ENCODE peak calls at places on chromosomes 7 and 10, in nine cellular contexts. L, P, N, K, S, F, B, A and Q are unnamed samples. For H3K36me3, the result is how much of the 10 kb centered on the place peaks cover.

GRCh38 chr10:77578583-77579227 is 58.9 kb downstream of the KCNMA1 start:
- DNase-seq in L (no peak), P (peak), N (no peak), K (no peak), S (no peak), F (no peak), B (no peak), A (no peak), Q (peak)

GRCh38 chr10:71728218-71728737 is 8.7 kb upstream of the C10orf105 start:
- DNase-seq in L (no peak), P (no peak), N (no peak), K (no peak), S (no peak), F (peak), B (no peak), A (no peak), Q (no peak)

GRCh38 chr7:919114-919442 is 35.4 kb downstream of the ADAP1 start:
- DNase-seq in L (peak), P (no peak), N (no peak), K (peak), S (peak), F (no peak), B (peak), A (no peak), Q (no peak)

GRCh38 chr10:81145975-81146374 is 608.3 kb downstream of the SH2D4B start:
- DNase-seq in L (no peak), P (no peak), N (no peak), K (no peak), S (no peak), F (no peak), B (no peak), A (no peak), Q (no peak)

GRCh38 chr7:139993592-139993991 is 69.2 kb downstream of the PARP12 start:
- DNase-seq in L (no peak), P (no peak), N (no peak), K (no peak), S (no peak), F (no peak), B (no peak), A (no peak), Q (no peak)

GRCh38 chr10:69315100-69315542 is 36.8 kb downstream of the HK1 start:
- DNase-seq in L (no peak), P (no peak), N (no peak), K (no peak), S (no peak), F (no peak), B (no peak), A (no peak), Q (no peak)

GRCh38 chr7:4138866-4139265 is 543.2 kb upstream of the FOXK1 start:
- DNase-seq in L (peak), P (no peak), N (no peak), K (no peak), S (peak), F (no peak), B (peak), A (no peak), Q (no peak)

GRCh38 chr10:50596456-50596855 is 27.3 kb downstream of the SGMS1 start:
- DNase-seq in L (no peak), P (no peak), N (no peak), K (no peak), S (no peak), F (no peak), B (no peak), A (no peak), Q (no peak)

GRCh38 chr7:44975331-44976039 is 3.3 kb downstream of the MYO1G start:
- DNase-seq in L (no peak), P (no peak), N (no peak), K (no peak), S (no peak), F (no peak), B (no peak), A (peak), Q (no peak)

GRCh38 chr7:5629941-5630340 is 151.5 kb downstream of the RNF216 start:
- DNase-seq in L (no peak), P (peak), N (no peak), K (peak), S (no peak), F (no peak), B (no peak), A (peak), Q (no peak)

GRCh38 chr10:123301077-123301875 is 147.1 kb downstream of the BUB3 start:
- DNase-seq in L (no peak), P (no peak), N (no peak), K (no peak), S (no peak), F (no peak), B (no peak), A (peak), Q (peak)

GRCh38 chr10:104326991-104327610 is 11.2 kb downstream of the ITPRIP start:
- DNase-seq in L (peak), P (no peak), N (no peak), K (no peak), S (no peak), F (no peak), B (peak), A (peak), Q (no peak)

GRCh38 chr10:62899316-62899715 is 83.2 kb upstream of the EGR2 start:
- DNase-seq in L (no peak), P (no peak), N (no peak), K (no peak), S (no peak), F (no peak), B (no peak), A (no peak), Q (no peak)

GRCh38 chr10:74910604-74911355 is 84.4 kb downstream of the KAT6B start:
- DNase-seq in L (no peak), P (no peak), N (no peak), K (no peak), S (no peak), F (no peak), B (no peak), A (no peak), Q (no peak)

GRCh38 chr10:99540673-99541531 is 8.2 kb downstream of the NKX2-3 start:
- DNase-seq in L (no peak), P (no peak), N (no peak), K (no peak), S (peak), F (no peak), B (no peak), A (peak), Q (no peak)

GRCh38 chr10:3776796-3777571 is 8.0 kb downstream of the KLF6 start:
- DNase-seq in L (no peak), P (peak), N (peak), K (no peak), S (no peak), F (no peak), B (peak), A (peak), Q (no peak)

GRCh38 chr7:341841-342638 is 52.1 kb downstream of the FOXL3 start:
- DNase-seq in L (no peak), P (no peak), N (no peak), K (peak), S (no peak), F (no peak), B (peak), A (no peak), Q (no peak)

GRCh38 chr7:128860158-128861073 is 2.2 kb upstream of the ATP6V1F start:
- DNase-seq in L (no peak), P (no peak), N (peak), K (peak), S (no peak), F (no peak), B (no peak), A (peak), Q (no peak)

GRCh38 chr10:61937631-61938284 is 36.3 kb downstream of the ARID5B start:
- DNase-seq in L (no peak), P (no peak), N (no peak), K (no peak), S (no peak), F (no peak), B (no peak), A (no peak), Q (no peak)

GRCh38 chr10:126538439-126539140 is 131.9 kb downstream of the C10orf90 start:
- DNase-seq in L (no peak), P (no peak), N (no peak), K (no peak), S (no peak), F (peak), B (no peak), A (no peak), Q (no peak)

GRCh38 chr10:114397651-114398145 is 6.6 kb downstream of the AFAP1L2 start:
- DNase-seq in L (no peak), P (peak), N (no peak), K (no peak), S (no peak), F (no peak), B (no peak), A (no peak), Q (no peak)

GRCh38 chr10:131436467-131436866 is 124.9 kb upstream of the TCERG1L start:
- DNase-seq in L (no peak), P (no peak), N (no peak), K (no peak), S (no peak), F (no peak), B (no peak), A (no peak), Q (no peak)

GRCh38 chr10:22228167-22228938 is 10.5 kb upstream of the EBLN1 start:
- DNase-seq in L (no peak), P (no peak), N (no peak), K (no peak), S (no peak), F (no peak), B (no peak), A (no peak), Q (no peak)

GRCh38 chr7:46257766-46258448 is 336.8 kb upstream of the IGFBP3 start:
- DNase-seq in L (no peak), P (peak), N (no peak), K (no peak), S (no peak), F (no peak), B (no peak), A (no peak), Q (peak)

GRCh38 chr7:69932034-69932628 is 333.9 kb downstream of the AUTS2 start:
- DNase-seq in L (no peak), P (peak), N (peak), K (no peak), S (no peak), F (no peak), B (no peak), A (peak), Q (no peak)

GRCh38 chr10:36141786-36142560 is 499.9 kb upstream of the FZD8 start:
- DNase-seq in L (no peak), P (no peak), N (no peak), K (peak), S (no peak), F (no peak), B (no peak), A (no peak), Q (no peak)

GRCh38 chr7:73971315-73971700 is 56.7 kb upstream of the ELN start:
- DNase-seq in L (no peak), P (no peak), N (no peak), K (no peak), S (no peak), F (no peak), B (no peak), A (no peak), Q (no peak)

GRCh38 chr10:75375828-75376227 is 25.7 kb downstream of the ZNF503 start:
- DNase-seq in L (no peak), P (no peak), N (no peak), K (no peak), S (no peak), F (no peak), B (no peak), A (no peak), Q (no peak)

GRCh38 chr7:51012569-51013217 is 230.0 kb upstream of the GRB10 start:
- DNase-seq in L (no peak), P (no peak), N (no peak), K (no peak), S (peak), F (peak), B (no peak), A (no peak), Q (no peak)

GRCh38 chr10:92103376-92104084 is 180.0 kb downstream of the BTAF1 start:
- DNase-seq in L (no peak), P (no peak), N (no peak), K (no peak), S (no peak), F (no peak), B (no peak), A (no peak), Q (no peak)

GRCh38 chr7:18844735-18845134 is 272.7 kb downstream of the TWIST1 start:
- DNase-seq in L (no peak), P (no peak), N (no peak), K (no peak), S (no peak), F (no peak), B (no peak), A (no peak), Q (no peak)

GRCh38 chr7:95730493-95731280 is 41.7 kb upstream of the DYNC1I1 start:
- DNase-seq in L (no peak), P (no peak), N (no peak), K (no peak), S (no peak), F (no peak), B (no peak), A (no peak), Q (no peak)

GRCh38 chr7:22214000-22214399 is 143.0 kb downstream of the RAPGEF5 start:
- DNase-seq in L (no peak), P (no peak), N (no peak), K (no peak), S (no peak), F (peak), B (no peak), A (no peak), Q (no peak)

GRCh38 chr10:52747680-52748079 is 24.9 kb downstream of the MBL2 start:
- DNase-seq in L (no peak), P (no peak), N (no peak), K (no peak), S (no peak), F (peak), B (no peak), A (no peak), Q (no peak)

GRCh38 chr10:127694580-127695193 is 42.3 kb upstream of the FOXI2 start:
- DNase-seq in L (no peak), P (no peak), N (no peak), K (no peak), S (peak), F (no peak), B (no peak), A (peak), Q (no peak)
- TF ChIP-seq CTCF in L (no peak), P (peak), N (no peak), K (no peak), S (peak), F (no peak), B (peak), A (peak), Q (peak)

GRCh38 chr7:98974205-98974604 is 95.9 kb downstream of the TRRAP start:
- DNase-seq in L (no peak), P (no peak), N (no peak), K (no peak), S (peak), F (no peak), B (no peak), A (no peak), Q (no peak)
- H3K36me3 ChIP-seq in L (under half), P (half or more), N (under half), K (half or more), S (half or more), F (half or more), B (under half), A (half or more), Q (under half)

DNA sequence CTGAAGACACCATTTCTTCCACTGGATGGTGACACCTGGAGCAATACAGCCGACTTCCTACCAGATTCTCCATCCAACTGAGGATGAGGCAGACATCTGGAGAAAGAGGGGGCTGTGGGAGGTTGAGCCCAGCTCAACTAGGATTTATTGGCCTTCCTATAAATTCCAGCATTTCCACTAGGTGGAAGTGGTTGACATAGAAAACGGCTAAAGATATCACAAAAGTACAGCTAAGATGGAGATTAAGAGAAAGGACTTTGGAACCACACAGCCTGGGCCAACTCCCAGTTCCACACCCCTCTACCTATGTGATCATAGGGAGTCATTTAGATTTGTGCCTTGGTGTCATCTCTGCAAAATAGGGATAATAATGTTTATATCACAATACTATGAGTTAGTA is 61.3 kb upstream of the CAV2 start:
- DNase-seq in L (no peak), P (no peak), N (no peak), K (no peak), S (no peak), F (no peak), B (no peak), A (no peak), Q (no peak)
- TF ChIP-seq CTCF in L (no peak), P (peak), N (no peak), K (no peak), S (no peak), F (peak), B (no peak), A (peak), Q (peak)

GRCh38 chr7:6651866-6652445 is 14.8 kb downstream of the ZNF316 start:
- DNase-seq in L (peak), P (no peak), N (no peak), K (no peak), S (peak), F (peak), B (peak), A (peak), Q (no peak)
- H3K36me3 ChIP-seq in L (under half), P (under half), N (under half), K (half or more), S (under half), F (half or more), B (under half), A (under half), Q (under half)

DNA sequence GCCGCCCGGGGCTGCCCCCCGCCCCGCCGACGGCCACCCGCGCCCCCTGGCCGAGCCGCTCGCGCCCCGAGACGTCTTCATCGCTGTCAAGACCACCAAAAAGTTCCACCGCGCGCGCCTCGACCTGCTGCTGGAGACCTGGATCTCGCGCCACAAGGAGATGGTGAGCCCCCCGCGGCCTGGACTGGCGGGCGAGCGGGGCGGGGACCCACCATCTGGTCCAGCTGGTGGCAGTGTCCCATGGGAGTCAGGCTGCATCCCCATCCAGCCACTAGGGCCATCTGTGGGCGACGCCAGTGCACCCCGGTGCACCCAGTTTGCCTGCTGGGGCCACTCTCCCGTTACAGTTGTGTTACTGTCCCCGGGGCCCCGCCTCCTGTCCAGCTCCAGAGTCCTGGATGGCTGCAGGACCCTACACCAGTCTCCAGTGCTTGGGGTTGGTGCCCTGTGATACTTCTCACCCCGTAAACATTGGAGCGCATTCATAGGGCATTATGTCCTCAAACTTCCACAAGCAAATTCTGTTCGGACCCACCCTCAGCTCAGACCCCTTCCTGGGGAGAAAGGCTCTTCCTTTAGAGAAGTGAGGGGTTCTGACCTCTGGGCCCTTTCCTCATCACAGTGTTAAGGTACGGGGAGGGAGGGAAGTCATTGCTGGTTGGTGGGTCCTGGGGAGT is 695 bp downstream of the LFNG start:
- DNase-seq in L (no peak), P (no peak), N (no peak), K (no peak), S (no peak), F (no peak), B (peak), A (peak), Q (no peak)
- TF ChIP-seq CTCF in L (no peak), P (peak), N (no peak), K (no peak), S (no peak), F (no peak), B (no peak), A (peak), Q (peak)

GRCh38 chr10:28571265-28571664 is 38.3 kb downstream of the WAC start:
- DNase-seq in L (no peak), P (no peak), N (no peak), K (no peak), S (no peak), F (no peak), B (no peak), A (no peak), Q (no peak)
- H3K36me3 ChIP-seq in L (under half), P (under half), N (under half), K (under half), S (under half), F (under half), B (under half), A (half or more), Q (under half)

GRCh38 chr7:49001610-49002033 is 77.3 kb downstream of the CDC14C start:
- DNase-seq in L (no peak), P (no peak), N (no peak), K (no peak), S (no peak), F (no peak), B (no peak), A (peak), Q (peak)
- TF ChIP-seq CTCF in L (peak), P (peak), N (no peak), K (no peak), S (peak), F (peak), B (peak), A (peak), Q (peak)

DNA sequence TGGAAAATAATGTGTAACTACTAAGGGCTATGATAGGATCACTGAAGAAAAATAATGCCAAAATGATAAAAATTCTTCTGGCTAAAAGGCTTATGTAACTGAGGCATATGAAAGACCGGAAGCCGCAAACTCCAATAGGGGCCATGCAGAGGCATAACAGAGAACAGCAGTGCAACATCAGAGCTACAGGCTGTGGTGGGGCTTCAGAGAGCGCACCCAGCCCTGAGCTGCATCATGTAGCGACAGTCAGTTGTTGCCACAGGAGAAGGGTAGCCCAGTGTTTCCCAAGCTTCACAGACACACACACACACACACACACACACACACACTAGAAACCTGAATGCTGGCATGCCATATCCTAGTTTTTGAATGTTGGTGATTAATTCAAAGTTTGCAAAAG is 9.3 kb downstream of the LLCFC1 start:
- DNase-seq in L (no peak), P (no peak), N (no peak), K (no peak), S (no peak), F (no peak), B (no peak), A (no peak), Q (no peak)
- H3K36me3 ChIP-seq in L (under half), P (under half), N (under half), K (under half), S (under half), F (under half), B (under half), A (under half), Q (under half)

GRCh38 chr7:47392241-47392759 is 189.6 kb downstream of the TNS3 start:
- DNase-seq in L (peak), P (peak), N (peak), K (peak), S (peak), F (no peak), B (no peak), A (no peak), Q (no peak)
- TF ChIP-seq CTCF in L (peak), P (peak), N (peak), K (peak), S (peak), F (peak), B (no peak), A (no peak), Q (no peak)